ENCODE peak calls at places on chromosomes 11 and 22, in four cellular contexts. Y, S, I and T are unnamed samples.

GRCh38 chr11:1923201-1923956 is 3.9 kb downstream of the TNNT3 start:
- DNase-seq in Y (no peak), S (no peak), I (no peak), T (no peak)

GRCh38 chr11:128653828-128654231 is 40.0 kb upstream of the FLI1 start:
- DNase-seq in Y (peak), S (peak), I (peak), T (no peak)

GRCh38 chr11:47083913-47084312 is 92.8 kb downstream of the ARFGAP2 start:
- DNase-seq in Y (no peak), S (peak), I (no peak), T (no peak)

GRCh38 chr11:61797263-61797944 is 4.7 kb downstream of the FEN1 start:
- DNase-seq in Y (peak), S (peak), I (peak), T (no peak)

GRCh38 chr11:129374993-129375721 is 491 bp upstream of the BARX2 start:
- DNase-seq in Y (peak), S (no peak), I (peak), T (peak)

GRCh38 chr11:1877211-1878133 is 14.2 kb downstream of the PRR33 start:
- DNase-seq in Y (no peak), S (no peak), I (peak), T (no peak)

GRCh38 chr11:2138075-2138435 is 1.1 kb downstream of the IGF2 start:
- DNase-seq in Y (no peak), S (no peak), I (no peak), T (no peak)

GRCh38 chr11:130649749-130650275 is 201.4 kb downstream of the ADAMTS15 start:
- DNase-seq in Y (no peak), S (no peak), I (no peak), T (no peak)

GRCh38 chr22:38218661-38219331 is 17.0 kb downstream of the MAFF start:
- DNase-seq in Y (peak), S (peak), I (peak), T (peak)

GRCh38 chr22:49515486-49515885 is 312.2 kb downstream of the BRD1 start:
- DNase-seq in Y (peak), S (no peak), I (peak), T (no peak)

GRCh38 chr22:36544107-36544620 is 15.2 kb upstream of the EIF3D start:
- DNase-seq in Y (no peak), S (peak), I (no peak), T (no peak)

GRCh38 chr11:2912498-2912897 is 16.7 kb downstream of the PHLDA2 start:
- DNase-seq in Y (peak), S (peak), I (peak), T (no peak)

GRCh38 chr22:21034989-21035388 is 2.6 kb upstream of the SLC7A4 start:
- DNase-seq in Y (no peak), S (no peak), I (no peak), T (no peak)

GRCh38 chr22:21031545-21032036 is 770 bp downstream of the SLC7A4 start:
- DNase-seq in Y (no peak), S (no peak), I (no peak), T (no peak)

GRCh38 chr22:21033895-21034294 is 1.5 kb upstream of the SLC7A4 start:
- DNase-seq in Y (no peak), S (no peak), I (no peak), T (no peak)

GRCh38 chr22:21032037-21032842 is at the start of gene SLC7A4:
- DNase-seq in Y (no peak), S (no peak), I (no peak), T (no peak)

DNA sequence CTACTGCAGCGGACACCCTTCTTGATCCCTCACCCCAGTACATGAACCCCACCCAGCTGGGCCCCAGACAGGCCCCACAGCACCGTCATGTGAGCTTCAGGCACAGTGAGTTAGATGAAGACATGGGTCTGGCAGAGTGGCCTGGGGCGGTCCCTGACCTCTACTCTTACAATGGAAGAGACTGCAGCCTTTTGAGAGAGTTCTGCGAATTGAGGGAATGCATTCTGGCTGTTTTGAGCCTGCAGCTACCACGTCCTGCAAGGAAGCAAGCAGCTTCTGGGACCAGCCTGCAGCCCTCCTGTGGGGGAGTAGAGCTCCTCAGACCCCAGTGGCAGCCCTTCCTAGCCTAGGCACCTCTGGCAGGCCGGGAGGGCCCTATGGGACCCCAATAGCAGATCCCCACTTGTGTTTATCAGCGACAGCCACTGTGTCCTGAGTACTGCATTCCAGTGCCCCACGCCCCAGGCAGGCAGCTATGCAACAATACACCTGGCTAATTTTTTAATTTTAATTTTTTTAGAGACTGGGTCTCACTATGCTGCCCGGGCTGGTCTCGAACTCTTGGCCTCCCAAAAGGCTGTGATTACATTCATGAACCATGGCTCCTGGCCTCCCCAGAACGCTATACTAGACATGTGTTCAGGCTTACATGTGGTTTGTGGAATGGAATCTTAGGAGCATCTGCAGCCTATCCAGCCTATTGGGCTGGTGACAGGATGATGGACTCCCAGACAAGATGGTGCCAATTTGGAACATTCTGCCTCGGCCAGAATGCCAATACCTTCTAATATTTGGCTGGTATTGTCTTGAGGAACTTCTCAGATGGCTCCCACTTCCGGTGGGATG is 705 bp upstream of the SLC7A4 start:
- DNase-seq in Y (no peak), S (no peak), I (no peak), T (no peak)
- H3K56ac ChIP-seq in Y (no peak), S (no peak), I (peak), T (no peak)

DNA sequence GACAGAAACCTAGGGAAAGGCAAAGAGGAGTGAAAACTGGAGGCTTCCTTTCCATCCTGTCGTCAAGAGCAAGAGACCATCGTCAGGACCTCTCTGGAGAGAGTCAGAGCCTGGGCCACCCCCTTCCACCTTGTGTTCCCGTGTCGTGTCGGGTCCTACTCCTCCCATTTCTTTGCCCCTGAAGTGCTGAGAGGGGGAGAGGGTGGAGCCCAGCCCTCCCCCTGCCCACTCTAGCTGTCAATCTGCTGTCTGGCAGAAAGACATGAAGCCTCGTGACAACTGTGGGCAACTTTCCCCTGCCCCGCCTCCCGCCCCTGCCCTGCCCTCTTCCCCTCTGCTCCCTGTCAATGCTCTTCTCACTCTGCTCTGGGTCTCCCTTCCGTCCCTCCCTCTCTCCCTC is 20.6 kb downstream of the ANKK1 start:
- DNase-seq in Y (no peak), S (no peak), I (no peak), T (no peak)
- H3K56ac ChIP-seq in Y (no peak), S (no peak), I (no peak), T (no peak)

DNA sequence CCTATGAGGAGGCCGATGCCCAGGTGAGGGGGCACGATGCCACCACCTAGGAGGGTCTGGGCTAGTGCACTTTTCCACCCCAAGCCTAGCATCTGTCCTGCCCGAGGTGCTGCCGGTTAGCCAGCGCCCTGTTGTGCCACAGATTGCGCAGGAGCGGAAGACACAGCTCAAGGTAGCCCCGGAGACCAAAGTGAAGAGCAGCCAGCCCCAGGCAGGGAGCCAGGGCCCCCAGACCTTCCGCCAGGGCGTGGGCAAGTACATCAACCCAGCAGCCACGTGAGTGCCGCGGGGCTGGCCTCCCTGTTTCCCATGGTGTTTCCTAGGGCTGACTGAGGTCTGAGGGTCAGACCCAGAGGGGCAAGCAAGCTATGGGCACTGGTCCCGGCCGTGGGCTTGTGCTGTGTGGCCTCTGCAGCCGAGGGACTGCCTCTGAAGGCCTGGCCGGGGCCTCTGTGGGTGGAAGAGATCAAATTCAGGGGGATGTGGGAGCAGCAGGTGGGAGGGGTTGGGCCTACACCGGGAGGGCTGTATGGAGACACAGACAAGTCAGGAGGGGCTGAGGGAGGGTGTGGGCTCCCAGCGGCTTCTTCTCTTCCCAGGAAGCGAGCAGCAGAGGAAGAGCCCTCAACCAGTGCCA is 29.1 kb downstream of the PPIL2 start:
- DNase-seq in Y (no peak), S (no peak), I (no peak), T (no peak)
- H3K56ac ChIP-seq in Y (no peak), S (no peak), I (no peak), T (no peak)

DNA sequence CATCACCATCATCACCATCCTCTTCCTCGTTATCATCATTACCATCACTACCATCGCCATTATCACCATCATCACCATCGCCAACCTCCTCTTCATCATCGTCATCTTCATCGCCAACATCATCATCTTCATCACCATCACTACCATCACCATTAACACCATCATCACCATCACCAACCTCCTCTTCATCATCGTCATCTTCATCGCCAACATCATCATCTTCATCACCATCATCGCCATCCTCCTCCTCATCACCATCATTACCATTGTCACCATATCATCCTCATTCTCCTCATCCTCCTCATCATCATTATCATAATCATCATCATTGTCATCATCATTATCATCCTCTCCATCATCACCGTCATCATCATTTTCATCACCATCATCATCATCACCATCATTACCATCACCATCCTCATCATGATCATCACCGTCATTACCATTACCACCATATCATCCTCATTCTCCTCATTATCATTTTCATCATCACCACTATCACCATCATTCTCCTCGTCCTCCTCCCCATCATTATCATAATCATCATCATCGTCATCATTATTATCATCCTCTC is 1498.7 kb downstream of the TBC1D22A start:
- DNase-seq in Y (no peak), S (no peak), I (no peak), T (no peak)
- H3K56ac ChIP-seq in Y (no peak), S (no peak), I (no peak), T (peak)

DNA sequence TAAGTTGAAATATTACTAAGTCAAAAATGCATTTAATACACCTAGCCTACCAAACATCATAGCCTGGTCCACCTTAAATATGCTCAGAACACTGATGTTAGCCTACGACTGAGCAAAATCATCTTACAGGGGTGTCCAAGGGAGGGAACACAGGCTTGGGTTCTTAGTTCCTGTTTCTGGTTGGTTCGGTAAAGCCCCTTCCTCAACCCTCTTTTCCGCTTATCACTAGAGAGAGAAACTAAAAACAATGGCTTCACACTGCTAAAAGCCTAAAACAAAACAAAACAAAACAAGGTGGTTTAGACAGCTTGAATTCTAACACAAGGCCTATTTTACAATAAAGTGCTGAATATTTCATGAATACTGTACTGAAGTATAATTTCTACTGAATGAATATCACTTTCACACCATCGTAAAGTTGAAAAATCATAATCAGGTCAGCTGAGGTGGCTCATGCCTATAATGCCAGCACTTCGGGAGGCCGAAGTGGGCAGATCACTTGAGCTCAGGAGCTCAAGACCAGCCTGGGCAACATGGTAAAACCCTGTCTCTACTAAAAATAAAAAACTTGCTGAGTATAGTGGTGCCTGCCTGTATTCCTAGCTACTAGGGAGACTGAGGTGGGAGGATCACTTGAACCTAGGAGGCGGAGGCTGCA is 118.0 kb downstream of the SIK3 start:
- DNase-seq in Y (no peak), S (no peak), I (no peak), T (no peak)
- H3K56ac ChIP-seq in Y (no peak), S (no peak), I (no peak), T (no peak)